ENCODE peak calls at places on chromosome 13, in ten cellular contexts. X is PC-3; O is RWPE2; M is K562; E is lower lobe of right lung; K is CD4-positive, CD25-positive, alpha-beta regulatory T cell; Z is A549; A is Panc1; G is IMR-90; B is upper lobe of left lung. H is an unnamed sample.

GRCh38 chr13:25932353-25932752 is 119.5 kb downstream of the SHISA2 start:
- ATAC-seq in X (no peak), O (no peak), M (no peak), E (no peak), K (no peak), Z (no peak), A (no peak), G (no peak), B (no peak), H (no peak)

GRCh38 chr13:22040810-22041364 is 370.0 kb downstream of the FGF9 start:
- ATAC-seq in X (no peak), O (no peak), M (peak), E (no peak), K (no peak), Z (peak), A (no peak), G (no peak), B (peak), H (no peak)

GRCh38 chr13:91318886-91319285 is 28.6 kb upstream of the MIR17HG start:
- ATAC-seq in X (no peak), O (no peak), M (peak), E (no peak), K (no peak), Z (no peak), A (no peak), G (no peak), B (no peak), H (no peak)

GRCh38 chr13:33208290-33208990 is 77.1 kb downstream of the STARD13 start:
- ATAC-seq in X (no peak), O (peak), M (no peak), E (no peak), K (no peak), Z (no peak), A (no peak), G (no peak), B (no peak), H (no peak)

GRCh38 chr13:30415430-30416030 is 6.8 kb upstream of the UBE2L5 start:
- ATAC-seq in X (no peak), O (no peak), M (no peak), E (no peak), K (peak), Z (no peak), A (no peak), G (no peak), B (no peak), H (no peak)

GRCh38 chr13:66328486-66328885 is 901.6 kb downstream of the PCDH9 start:
- ATAC-seq in X (no peak), O (no peak), M (no peak), E (no peak), K (no peak), Z (no peak), A (no peak), G (no peak), B (no peak), H (no peak)

GRCh38 chr13:39603424-39603947 is 493 bp upstream of the LHFPL6 start:
- ATAC-seq in X (peak), O (peak), M (no peak), E (peak), K (no peak), Z (peak), A (peak), G (peak), B (no peak), H (peak)

GRCh38 chr13:30047154-30047874 is 196.9 kb upstream of the UBL3 start:
- ATAC-seq in X (no peak), O (no peak), M (no peak), E (no peak), K (peak), Z (no peak), A (no peak), G (no peak), B (no peak), H (no peak)

GRCh38 chr13:43307921-43308433 is 284.6 kb downstream of the DNAJC15 start:
- ATAC-seq in X (no peak), O (peak), M (peak), E (peak), K (no peak), Z (peak), A (no peak), G (peak), B (peak), H (peak)

GRCh38 chr13:49954674-49955455 is 18.7 kb upstream of the SPRYD7 start:
- ATAC-seq in X (no peak), O (no peak), M (no peak), E (no peak), K (no peak), Z (no peak), A (peak), G (peak), B (no peak), H (no peak)

GRCh38 chr13:22428188-22428828 is 752.5 kb upstream of the SGCG start:
- ATAC-seq in X (no peak), O (no peak), M (no peak), E (peak), K (no peak), Z (no peak), A (no peak), G (no peak), B (peak), H (no peak)

GRCh38 chr13:111145506-111145905 is 30.4 kb downstream of the ARHGEF7 start:
- ATAC-seq in X (no peak), O (no peak), M (no peak), E (no peak), K (no peak), Z (no peak), A (no peak), G (no peak), B (no peak), H (no peak)

GRCh38 chr13:73058432-73058740 is 419 bp upstream of the KLF5 start:
- ATAC-seq in X (no peak), O (no peak), M (peak), E (no peak), K (peak), Z (no peak), A (no peak), G (no peak), B (no peak), H (no peak)

GRCh38 chr13:65605386-65605785 is 1624.8 kb downstream of the PCDH9 start:
- ATAC-seq in X (no peak), O (no peak), M (no peak), E (no peak), K (no peak), Z (no peak), A (no peak), G (no peak), B (no peak), H (no peak)

GRCh38 chr13:32527151-32527550 is 11.4 kb downstream of the N4BP2L2 start:
- ATAC-seq in X (no peak), O (no peak), M (no peak), E (no peak), K (no peak), Z (no peak), A (no peak), G (no peak), B (no peak), H (no peak)

GRCh38 chr13:72244788-72245187 is 377.8 kb upstream of the DACH1 start:
- ATAC-seq in X (no peak), O (no peak), M (no peak), E (no peak), K (no peak), Z (no peak), A (no peak), G (no peak), B (no peak), H (no peak)

GRCh38 chr13:30934381-30934780 is 1.9 kb downstream of the TEX26 start:
- ATAC-seq in X (no peak), O (no peak), M (no peak), E (no peak), K (no peak), Z (peak), A (peak), G (no peak), B (no peak), H (no peak)

GRCh38 chr13:43058318-43058674 is 34.9 kb downstream of the DNAJC15 start:
- ATAC-seq in X (peak), O (peak), M (no peak), E (peak), K (peak), Z (peak), A (peak), G (peak), B (no peak), H (peak)

GRCh38 chr13:81872581-81872980 is 1531.7 kb upstream of the SPRY2 start:
- ATAC-seq in X (peak), O (no peak), M (no peak), E (peak), K (no peak), Z (no peak), A (no peak), G (no peak), B (no peak), H (no peak)

GRCh38 chr13:84132491-84132890 is 250.2 kb upstream of the SLITRK1 start:
- ATAC-seq in X (no peak), O (no peak), M (no peak), E (no peak), K (no peak), Z (no peak), A (no peak), G (no peak), B (no peak), H (no peak)

GRCh38 chr13:51825165-51825592 is 19.8 kb downstream of the TMEM272 start:
- ATAC-seq in X (no peak), O (no peak), M (no peak), E (peak), K (peak), Z (no peak), A (no peak), G (no peak), B (no peak), H (peak)

GRCh38 chr13:51339354-51339753 is at the start of gene SERPINE3:
- ATAC-seq in X (no peak), O (no peak), M (no peak), E (no peak), K (no peak), Z (no peak), A (no peak), G (no peak), B (no peak), H (no peak)

GRCh38 chr13:39655041-39655568 is 357 bp upstream of the COG6 start:
- ATAC-seq in X (peak), O (no peak), M (no peak), E (peak), K (peak), Z (peak), A (peak), G (no peak), B (no peak), H (peak)

GRCh38 chr13:113969311-113969972 is 4.4 kb downstream of the C13orf46 start:
- ATAC-seq in X (no peak), O (no peak), M (no peak), E (no peak), K (no peak), Z (no peak), A (no peak), G (no peak), B (no peak), H (no peak)

GRCh38 chr13:77172650-77173049 is 145.7 kb upstream of the FBXL3 start:
- ATAC-seq in X (no peak), O (no peak), M (no peak), E (no peak), K (no peak), Z (no peak), A (no peak), G (no peak), B (no peak), H (no peak)

GRCh38 chr13:93339550-93339949 is 112.9 kb downstream of the GPC6 start:
- ATAC-seq in X (no peak), O (no peak), M (no peak), E (no peak), K (no peak), Z (no peak), A (no peak), G (no peak), B (no peak), H (no peak)

GRCh38 chr13:22517544-22517943 is 663.2 kb upstream of the SGCG start:
- ATAC-seq in X (no peak), O (no peak), M (no peak), E (peak), K (no peak), Z (no peak), A (no peak), G (no peak), B (no peak), H (no peak)

GRCh38 chr13:23889598-23890224 is 511 bp upstream of the MIPEP start:
- ATAC-seq in X (peak), O (peak), M (no peak), E (no peak), K (no peak), Z (peak), A (peak), G (peak), B (no peak), H (peak)

GRCh38 chr13:113552786-113553540 is 31.6 kb upstream of the TFDP1 start:
- ATAC-seq in X (no peak), O (no peak), M (no peak), E (no peak), K (no peak), Z (no peak), A (no peak), G (no peak), B (no peak), H (no peak)

GRCh38 chr13:28357247-28357825 is 137.6 kb downstream of the FLT1 start:
- ATAC-seq in X (no peak), O (no peak), M (peak), E (no peak), K (no peak), Z (no peak), A (no peak), G (peak), B (no peak), H (no peak)

GRCh38 chr13:25930655-25931054 is 121.2 kb downstream of the SHISA2 start:
- ATAC-seq in X (no peak), O (no peak), M (no peak), E (no peak), K (no peak), Z (no peak), A (no peak), G (no peak), B (no peak), H (no peak)

GRCh38 chr13:43307221-43307920 is 284.0 kb downstream of the DNAJC15 start:
- ATAC-seq in X (no peak), O (no peak), M (no peak), E (no peak), K (no peak), Z (no peak), A (no peak), G (no peak), B (no peak), H (peak)

GRCh38 chr13:59734393-59734792 is 429.3 kb downstream of the DIAPH3 start:
- ATAC-seq in X (no peak), O (no peak), M (no peak), E (no peak), K (no peak), Z (no peak), A (no peak), G (no peak), B (no peak), H (no peak)

GRCh38 chr13:22828081-22828480 is 352.7 kb upstream of the SGCG start:
- ATAC-seq in X (no peak), O (peak), M (no peak), E (no peak), K (no peak), Z (no peak), A (no peak), G (no peak), B (no peak), H (no peak)

GRCh38 chr13:44236370-44236769 is 137.3 kb upstream of the SERP2 start:
- ATAC-seq in X (no peak), O (no peak), M (no peak), E (no peak), K (no peak), Z (no peak), A (no peak), G (no peak), B (no peak), H (peak)

DNA sequence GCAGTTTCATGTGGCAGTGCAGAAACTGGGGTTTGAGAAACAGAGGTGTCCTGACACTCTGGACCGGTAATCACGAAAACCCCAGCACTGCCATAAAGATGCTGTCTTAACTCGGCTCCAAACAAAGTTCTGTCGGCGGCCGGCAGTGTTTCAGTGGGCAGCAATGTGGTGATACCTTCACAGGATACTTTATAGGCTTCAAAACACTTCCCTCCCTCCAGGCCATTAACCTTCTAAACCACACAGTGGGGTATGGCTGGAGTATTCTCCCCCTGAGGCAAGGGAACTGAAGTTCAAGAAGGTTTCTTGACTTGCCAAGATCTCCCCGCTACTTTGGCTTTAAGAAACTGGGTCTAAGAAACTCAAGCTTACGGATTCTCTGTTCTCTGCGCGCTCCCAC is 1.1 kb downstream of the RUBCNL start:
- ATAC-seq in X (no peak), O (no peak), M (no peak), E (no peak), K (no peak), Z (no peak), A (no peak), G (no peak), B (no peak), H (no peak)
- H3K4me3 ChIP-seq in X (no peak), O (no peak), M (no peak), E (peak), K (no peak), Z (no peak), A (no peak), G (no peak), B (peak), H (peak)

GRCh38 chr13:48591889-48592725 is 59.2 kb upstream of the RCBTB2 start:
- ATAC-seq in X (no peak), O (no peak), M (no peak), E (no peak), K (no peak), Z (no peak), A (no peak), G (no peak), B (no peak), H (no peak)

GRCh38 chr13:48590141-48590863 is 57.4 kb upstream of the RCBTB2 start:
- ATAC-seq in X (no peak), O (no peak), M (no peak), E (no peak), K (no peak), Z (no peak), A (no peak), G (no peak), B (no peak), H (no peak)

GRCh38 chr13:48586591-48587103 is 53.8 kb upstream of the RCBTB2 start:
- ATAC-seq in X (no peak), O (no peak), M (peak), E (peak), K (no peak), Z (no peak), A (no peak), G (peak), B (no peak), H (peak)

GRCh38 chr13:48585456-48585840 is 52.6 kb upstream of the RCBTB2 start:
- ATAC-seq in X (peak), O (peak), M (no peak), E (no peak), K (no peak), Z (no peak), A (peak), G (no peak), B (no peak), H (peak)

GRCh38 chr13:48588120-48588519 is 55.2 kb upstream of the RCBTB2 start:
- ATAC-seq in X (no peak), O (no peak), M (no peak), E (no peak), K (no peak), Z (no peak), A (no peak), G (no peak), B (no peak), H (no peak)
- H3K4me3 ChIP-seq in X (no peak), O (no peak), M (no peak), E (no peak), K (no peak), Z (no peak), A (no peak), G (no peak), B (no peak), H (no peak)

GRCh38 chr13:20129076-20129475 is 31.8 kb downstream of the GJA3 start:
- ATAC-seq in X (no peak), O (no peak), M (no peak), E (no peak), K (no peak), Z (no peak), A (no peak), G (no peak), B (no peak), H (no peak)
- H3K4me3 ChIP-seq in X (peak), O (no peak), M (no peak), E (peak), K (no peak), Z (no peak), A (no peak), G (no peak), B (peak), H (no peak)

GRCh38 chr13:105142556-105142955 is 1392.9 kb downstream of the EFNB2 start:
- ATAC-seq in X (no peak), O (no peak), M (no peak), E (no peak), K (no peak), Z (no peak), A (no peak), G (no peak), B (no peak), H (no peak)

GRCh38 chr13:105144020-105144419 is 1391.4 kb downstream of the EFNB2 start:
- ATAC-seq in X (no peak), O (no peak), M (no peak), E (no peak), K (no peak), Z (no peak), A (no peak), G (no peak), B (no peak), H (no peak)

GRCh38 chr13:105135852-105136251 is 1399.6 kb downstream of the EFNB2 start:
- ATAC-seq in X (no peak), O (no peak), M (no peak), E (no peak), K (no peak), Z (no peak), A (no peak), G (no peak), B (no peak), H (no peak)

GRCh38 chr13:105139048-105139379 is 1396.4 kb downstream of the EFNB2 start:
- ATAC-seq in X (no peak), O (no peak), M (no peak), E (peak), K (no peak), Z (peak), A (no peak), G (no peak), B (no peak), H (no peak)

DNA sequence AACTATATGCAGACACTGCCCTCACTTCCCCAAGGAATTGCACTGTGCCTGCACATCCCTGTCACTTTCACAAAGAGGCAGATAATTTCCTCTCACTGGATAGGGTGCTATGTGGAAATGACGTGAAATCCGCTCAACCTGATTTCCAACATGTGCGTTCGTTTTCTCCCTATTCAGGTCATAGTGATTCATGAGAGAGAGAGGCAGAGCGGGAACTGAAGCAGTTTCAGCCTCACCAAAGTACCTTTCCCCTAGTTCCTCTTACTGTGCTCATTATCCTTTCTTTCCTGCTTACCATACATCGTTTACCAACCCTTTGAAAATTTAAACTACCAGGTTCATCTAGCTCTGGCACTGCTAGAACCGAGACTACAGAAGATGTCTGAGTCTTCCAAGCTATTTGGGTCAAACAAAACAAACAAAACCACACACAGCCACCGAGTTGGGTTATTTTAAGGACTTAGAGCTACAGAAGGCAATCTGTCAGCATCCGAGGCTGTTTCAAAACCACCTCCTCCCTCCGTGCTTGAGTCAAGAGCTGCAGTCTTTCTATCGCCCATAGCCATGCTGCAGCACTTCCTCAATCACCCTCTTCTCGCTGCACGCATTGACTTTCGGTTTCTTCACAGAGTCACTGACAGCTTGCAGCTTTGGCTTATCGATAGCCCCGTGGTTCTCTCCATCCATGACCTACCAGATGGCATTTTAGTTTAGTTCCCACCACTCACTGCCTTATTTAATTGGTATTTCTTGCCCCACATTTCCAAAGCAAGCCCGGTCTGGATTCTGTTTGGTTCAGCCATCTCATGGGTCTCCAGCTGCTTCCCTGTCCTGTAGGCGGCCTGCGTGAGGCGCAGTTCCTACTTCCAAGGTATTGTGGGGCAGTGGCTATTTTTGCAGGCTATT is 1395.8 kb downstream of the EFNB2 start:
- ATAC-seq in X (no peak), O (peak), M (no peak), E (peak), K (peak), Z (peak), A (peak), G (peak), B (peak), H (peak)
- H3K4me3 ChIP-seq in X (peak), O (peak), M (no peak), E (peak), K (peak), Z (peak), A (peak), G (peak), B (peak), H (peak)

GRCh38 chr13:99959127-99959529 is 12.4 kb downstream of the ZIC5 start:
- ATAC-seq in X (no peak), O (no peak), M (no peak), E (no peak), K (no peak), Z (no peak), A (no peak), G (no peak), B (no peak), H (no peak)
- H3K4me3 ChIP-seq in X (no peak), O (no peak), M (no peak), E (no peak), K (no peak), Z (no peak), A (no peak), G (no peak), B (no peak), H (no peak)

H was measured in gastroesophageal sphincter.